ENCODE peak calls at places on chromosomes 5 and 9, in five cellular contexts. C is OCI-LY7, Z is BJ, Q is PC-9, T is upper lobe of right lung. H is an unnamed sample.

GRCh38 chr9:112784020-112784788 is 33.6 kb downstream of the SNX30 start:
- DNase-seq in Q (no peak), T (no peak), Z (no peak), C (no peak), H (no peak)

GRCh38 chr5:34626751-34627150 is 29.4 kb upstream of the RAI14 start:
- DNase-seq in Q (no peak), Z (no peak), T (no peak), C (no peak), H (no peak)

GRCh38 chr5:132294728-132295504 is 722 bp downstream of the SLC22A4 start:
- DNase-seq in T (peak; percentile 85), C (no peak), Q (peak; percentile 82), Z (peak; percentile 69), H (peak; percentile 99)

GRCh38 chr5:16131878-16132277 is 47.7 kb downstream of the MARCHF11 start:
- DNase-seq in C (no peak), Q (no peak), Z (no peak), T (no peak), H (no peak)

GRCh38 chr5:126464016-126464415 is 40.8 kb downstream of the GRAMD2B start:
- DNase-seq in Q (no peak), Z (no peak), T (no peak), C (no peak), H (no peak)

GRCh38 chr9:14380061-14380836 is 66.3 kb upstream of the NFIB start:
- DNase-seq in T (no peak), Q (no peak), Z (no peak), C (no peak), H (no peak)

GRCh38 chr5:114070093-114070722 is 291.7 kb upstream of the KCNN2 start:
- DNase-seq in Q (no peak), C (no peak), T (no peak), Z (no peak), H (no peak)

GRCh38 chr9:122346478-122347347 is 24.1 kb upstream of the PTGS1 start:
- DNase-seq in C (no peak), T (peak; percentile 75), Z (no peak), Q (peak; percentile 20), H (no peak)

GRCh38 chr5:137320056-137321045 is 178.8 kb downstream of the SPOCK1 start:
- DNase-seq in Q (peak; percentile 56), C (peak; percentile 46), Z (no peak), T (no peak), H (peak; percentile 78)

GRCh38 chr9:80797841-80798688 is 891.3 kb downstream of the TLE1 start:
- DNase-seq in Q (no peak), T (no peak), C (no peak), Z (peak; percentile 5), H (no peak)

GRCh38 chr5:5372511-5372910 is 50.0 kb upstream of the ICE1 start:
- DNase-seq in T (no peak), Q (no peak), Z (no peak), C (no peak), H (no peak)

GRCh38 chr5:120007619-120008018 is 378.3 kb downstream of the FAM170A start:
- DNase-seq in C (no peak), T (no peak), Q (no peak), Z (no peak), H (no peak)

GRCh38 chr5:139678751-139679750 is 30.9 kb downstream of the CXXC5 start:
- DNase-seq in T (no peak), C (no peak), Z (no peak), Q (no peak), H (no peak)

GRCh38 chr5:111792659-111793058 is 35.7 kb upstream of the NREP start:
- DNase-seq in C (no peak), Z (peak; percentile 39), Q (no peak), T (no peak), H (no peak)

GRCh38 chr5:52707626-52708025 is 80.1 kb upstream of the ITGA1 start:
- DNase-seq in C (no peak), Q (no peak), T (no peak), Z (no peak), H (no peak)

GRCh38 chr9:122228191-122228905 is 409 bp downstream of the LHX6 start:
- DNase-seq in Q (peak; percentile 16), T (no peak), C (no peak), Z (no peak), H (no peak)

GRCh38 chr5:54673523-54674225 is 156.1 kb downstream of the SNX18 start:
- DNase-seq in T (peak; percentile 73), Z (no peak), C (peak; percentile 14), Q (no peak), H (no peak)

GRCh38 chr9:69093471-69094103 is 58.0 kb downstream of the FXN start:
- DNase-seq in T (no peak), Q (no peak), Z (no peak), C (no peak), H (no peak)

GRCh38 chr9:72193478-72193881 is 44.2 kb downstream of the GDA start:
- DNase-seq in C (peak; percentile 7), Z (no peak), Q (peak; percentile 10), T (no peak), H (no peak)

GRCh38 chr9:129823163-129823933 is 588 bp downstream of the TOR1A start:
- DNase-seq in Z (no peak), T (peak; percentile 72), C (peak; percentile 48), Q (peak; percentile 25), H (no peak)

GRCh38 chr5:1883925-1884637 is 1.4 kb upstream of the IRX4 start:
- DNase-seq in Z (no peak), T (no peak), C (no peak), Q (no peak), H (peak; percentile 88)

GRCh38 chr9:37412431-37413151 is 9.9 kb upstream of the GRHPR start:
- DNase-seq in Q (peak; percentile 87), C (peak; percentile 69), T (no peak), Z (no peak), H (peak; percentile 92)

GRCh38 chr5:38369692-38370091 is 111.3 kb downstream of the EGFLAM start:
- DNase-seq in Z (peak; percentile 69), Q (no peak), T (no peak), C (no peak), H (no peak)

GRCh38 chr9:81902191-81902590 is 26.0 kb upstream of the SPATA31D4 start:
- DNase-seq in Z (no peak), T (no peak), C (no peak), Q (no peak), H (no peak)

GRCh38 chr5:149605998-149606721 is 24.9 kb downstream of the ARHGEF37 start:
- DNase-seq in T (no peak), Z (peak; percentile 91), Q (peak; percentile 88), C (peak; percentile 81), H (peak; percentile 99)

GRCh38 chr5:100676807-100677631 is 141.8 kb downstream of the FAM174A start:
- DNase-seq in T (no peak), Z (no peak), C (no peak), Q (no peak), H (peak; percentile 32)

GRCh38 chr5:175214152-175214551 is 229.8 kb downstream of the DRD1 start:
- DNase-seq in Q (no peak), C (no peak), T (no peak), Z (no peak), H (peak; percentile 88)

GRCh38 chr5:122942164-122942914 is 94.2 kb downstream of the PPIC start:
- DNase-seq in Z (peak; percentile 9), C (no peak), Q (no peak), T (no peak), H (no peak)

GRCh38 chr5:29079771-29080170 is 2041.4 kb upstream of the CDH9 start:
- DNase-seq in T (no peak), Q (no peak), C (no peak), Z (no peak), H (no peak)
- TF ChIP-seq CTCF in T (no peak), Q (peak; percentile 22), C (peak; percentile 19), Z (no peak), H (no peak)

DNA sequence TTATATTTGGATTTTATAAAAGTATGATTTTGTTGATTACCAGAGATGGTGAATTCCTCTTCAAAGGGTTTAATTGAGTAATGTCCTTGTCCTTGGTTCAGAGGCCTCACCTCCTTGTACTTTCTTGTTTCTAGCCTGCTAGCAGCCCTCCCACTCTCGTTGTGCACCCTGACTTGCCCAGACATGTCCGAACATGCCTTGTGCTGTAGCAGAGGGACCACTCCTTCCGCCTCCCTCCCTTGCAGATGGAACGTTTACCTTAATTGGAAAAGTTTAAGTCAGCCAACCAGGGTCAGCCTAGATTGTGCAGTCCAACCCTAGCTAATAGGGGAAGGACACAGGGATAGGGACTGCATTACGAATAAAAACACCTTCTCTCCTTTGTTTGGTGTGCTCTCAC is 406.9 kb upstream of the NMUR2 start:
- DNase-seq in Q (no peak), Z (no peak), C (no peak), T (no peak), H (peak; percentile 27)
- TF ChIP-seq CTCF in Q (no peak), Z (no peak), C (no peak), T (no peak), H (no peak)

GRCh38 chr9:87776481-87777373 is 50.8 kb downstream of the CTSL start:
- DNase-seq in C (no peak), T (no peak), Z (no peak), Q (no peak), H (no peak)
- TF ChIP-seq CTCF in C (no peak), T (no peak), Z (no peak), Q (no peak), H (no peak)

DNA sequence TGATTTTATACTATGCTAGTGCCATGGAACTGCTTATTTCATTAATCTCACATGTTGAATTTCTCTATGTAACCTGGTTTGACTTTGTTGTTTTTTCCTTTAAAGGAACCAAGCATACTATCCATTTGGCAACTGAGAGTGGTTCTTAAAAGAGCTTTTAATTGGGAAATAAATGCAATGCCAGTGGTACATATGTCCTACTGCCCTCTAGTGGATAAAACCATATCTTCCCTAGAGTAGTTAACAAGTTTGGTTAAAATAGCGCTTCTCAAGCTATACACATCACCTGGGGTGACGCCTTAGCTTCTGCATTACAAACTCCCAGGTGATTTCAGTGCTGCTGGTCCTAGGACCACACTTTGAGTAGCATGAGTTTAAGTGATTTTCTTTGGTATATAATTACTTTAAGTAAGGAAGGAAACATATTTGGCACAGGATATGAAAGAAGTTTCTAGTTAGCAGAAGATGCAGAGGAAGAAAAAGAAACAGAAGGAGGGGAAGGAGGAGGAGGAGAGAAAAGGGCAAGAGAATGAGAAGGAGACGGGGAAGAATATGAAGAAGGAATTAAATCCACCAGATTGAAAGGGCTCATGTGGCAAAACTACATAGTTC is 56.8 kb downstream of the FGF10 start:
- DNase-seq in C (peak; percentile 48), Q (no peak), T (no peak), Z (no peak), H (peak; percentile 66)
- TF ChIP-seq CTCF in C (peak; percentile 87), Q (peak; percentile 90), T (peak; percentile 64), Z (peak; percentile 60), H (peak; percentile 67)

GRCh38 chr5:135174315-135175096 is 140.5 kb upstream of the PITX1 start:
- DNase-seq in T (no peak), Q (no peak), C (no peak), Z (no peak), H (no peak)
- TF ChIP-seq CTCF in T (no peak), Q (no peak), C (peak; percentile 48), Z (peak; percentile 19), H (peak; percentile 15)